ENCODE peak calls at places on chromosomes 12 and 14, in four cellular contexts. R, E, T and P are unnamed samples.

GRCh38 chr14:20412876-20413784 is at the start of gene TEP1:
- DNase-seq in R (peak; percentile 73), E (peak; percentile 33), T (peak; percentile 87), P (peak; percentile 82)

GRCh38 chr14:20757963-20758362 is 10.2 kb upstream of the EDDM3B start:
- DNase-seq in E (no peak), R (peak; percentile 6), T (no peak), P (no peak)

GRCh38 chr12:49983892-49984291 is 11.1 kb downstream of the AQP6 start:
- DNase-seq in R (no peak), E (peak; percentile 82), T (peak; percentile 86), P (no peak)

GRCh38 chr12:101594700-101595099 is at the start of gene MYBPC1:
- DNase-seq in R (no peak), E (no peak), T (no peak), P (no peak)

GRCh38 chr14:101791919-101792572 is 30.5 kb downstream of the PPP2R5C start:
- DNase-seq in T (peak; percentile 60), R (no peak), E (no peak), P (no peak)

GRCh38 chr14:54625158-54625557 is 58.2 kb downstream of the SAMD4A start:
- DNase-seq in T (peak; percentile 40), E (no peak), R (no peak), P (no peak)

GRCh38 chr12:53998174-53998899 is 1.6 kb upstream of the HOXC9 start:
- DNase-seq in T (no peak), R (no peak), E (no peak), P (no peak)

GRCh38 chr12:101338087-101338486 is 58.2 kb downstream of the UTP20 start:
- DNase-seq in T (no peak), R (no peak), E (no peak), P (no peak)

GRCh38 chr12:53218551-53219114 is 11.6 kb upstream of the ITGB7 start:
- DNase-seq in T (no peak), R (no peak), E (no peak), P (no peak)

GRCh38 chr12:98154850-98155249 is 360.5 kb upstream of the TMPO start:
- DNase-seq in T (peak; percentile 28), R (no peak), E (no peak), P (no peak)

GRCh38 chr14:71466251-71466650 is 466.0 kb upstream of the RGS6 start:
- DNase-seq in T (no peak), E (no peak), R (no peak), P (no peak)

GRCh38 chr14:81801921-81802320 is 268.3 kb upstream of the SEL1L start:
- DNase-seq in T (no peak), R (no peak), E (no peak), P (no peak)